ENCODE peak calls at places on chromosomes 13 and 19, in ten cellular contexts. One of them, this sample, is unnamed.

GRCh38 chr13:38147050-38147449 is 202.6 kb upstream of the UFM1 start:
- DNase-seq in NCI-H1930: no peak
- DNase-seq in AG08396: no peak
- DNase-seq in stimulated activated CD8-positive, alpha-beta memory T cell treated with anti-CD3 and anti-CD28 coated beads, Interleukin-7, amount 100 ng/mL, for 1 hour: no peak
- DNase-seq in A172: no peak
- DNase-seq in HFFc6: no peak
- DNase-seq in NCI-H2081: no peak
- DNase-seq in PC-3: no peak
- DNase-seq in EL: peak
- DNase-seq in T1000: no peak
- DNase-seq in this sample: no peak

GRCh38 chr13:69857188-69857821 is 250.3 kb upstream of the ATXN8OS start:
- DNase-seq in NCI-H1930: peak
- DNase-seq in AG08396: no peak
- DNase-seq in stimulated activated CD8-positive, alpha-beta memory T cell treated with anti-CD3 and anti-CD28 coated beads, Interleukin-7, amount 100 ng/mL, for 1 hour: no peak
- DNase-seq in A172: peak
- DNase-seq in HFFc6: peak
- DNase-seq in NCI-H2081: peak
- DNase-seq in PC-3: peak
- DNase-seq in EL: peak
- DNase-seq in T1000: no peak
- DNase-seq in this sample: peak

GRCh38 chr19:10271543-10272086 is 695 bp downstream of the ICAM1 start:
- DNase-seq in NCI-H1930: no peak
- DNase-seq in AG08396: no peak
- DNase-seq in stimulated activated CD8-positive, alpha-beta memory T cell treated with anti-CD3 and anti-CD28 coated beads, Interleukin-7, amount 100 ng/mL, for 1 hour: no peak
- DNase-seq in A172: no peak
- DNase-seq in HFFc6: no peak
- DNase-seq in NCI-H2081: no peak
- DNase-seq in PC-3: no peak
- DNase-seq in EL: peak
- DNase-seq in T1000: no peak
- DNase-seq in this sample: no peak

GRCh38 chr13:27765650-27766049 is 26.6 kb upstream of the GSX1 start:
- DNase-seq in NCI-H1930: no peak
- DNase-seq in AG08396: no peak
- DNase-seq in stimulated activated CD8-positive, alpha-beta memory T cell treated with anti-CD3 and anti-CD28 coated beads, Interleukin-7, amount 100 ng/mL, for 1 hour: no peak
- DNase-seq in A172: no peak
- DNase-seq in HFFc6: no peak
- DNase-seq in NCI-H2081: no peak
- DNase-seq in PC-3: no peak
- DNase-seq in EL: no peak
- DNase-seq in T1000: no peak
- DNase-seq in this sample: no peak

GRCh38 chr19:6429419-6430221 is 3.9 kb downstream of the SLC25A41 start:
- DNase-seq in NCI-H1930: no peak
- DNase-seq in AG08396: no peak
- DNase-seq in stimulated activated CD8-positive, alpha-beta memory T cell treated with anti-CD3 and anti-CD28 coated beads, Interleukin-7, amount 100 ng/mL, for 1 hour: no peak
- DNase-seq in A172: no peak
- DNase-seq in HFFc6: no peak
- DNase-seq in NCI-H2081: no peak
- DNase-seq in PC-3: peak
- DNase-seq in EL: no peak
- DNase-seq in T1000: no peak
- DNase-seq in this sample: no peak

GRCh38 chr13:30061217-30061616 is 210.8 kb upstream of the UBL3 start:
- DNase-seq in NCI-H1930: no peak
- DNase-seq in AG08396: no peak
- DNase-seq in stimulated activated CD8-positive, alpha-beta memory T cell treated with anti-CD3 and anti-CD28 coated beads, Interleukin-7, amount 100 ng/mL, for 1 hour: no peak
- DNase-seq in A172: no peak
- DNase-seq in HFFc6: no peak
- DNase-seq in NCI-H2081: no peak
- DNase-seq in PC-3: no peak
- DNase-seq in EL: peak
- DNase-seq in T1000: peak
- DNase-seq in this sample: no peak

GRCh38 chr19:55210120-55210493 is 806 bp upstream of the PTPRH start:
- DNase-seq in NCI-H1930: no peak
- DNase-seq in AG08396: peak
- DNase-seq in stimulated activated CD8-positive, alpha-beta memory T cell treated with anti-CD3 and anti-CD28 coated beads, Interleukin-7, amount 100 ng/mL, for 1 hour: no peak
- DNase-seq in A172: peak
- DNase-seq in HFFc6: peak
- DNase-seq in NCI-H2081: peak
- DNase-seq in PC-3: peak
- DNase-seq in EL: peak
- DNase-seq in T1000: peak
- DNase-seq in this sample: peak

GRCh38 chr19:40552848-40553247 is 23.8 kb upstream of the SHKBP1 start:
- DNase-seq in NCI-H1930: no peak
- DNase-seq in AG08396: no peak
- DNase-seq in stimulated activated CD8-positive, alpha-beta memory T cell treated with anti-CD3 and anti-CD28 coated beads, Interleukin-7, amount 100 ng/mL, for 1 hour: no peak
- DNase-seq in A172: no peak
- DNase-seq in HFFc6: no peak
- DNase-seq in NCI-H2081: no peak
- DNase-seq in PC-3: no peak
- DNase-seq in EL: no peak
- DNase-seq in T1000: no peak
- DNase-seq in this sample: no peak

GRCh38 chr19:12970070-12970820 is 869 bp downstream of the DAND5 start:
- DNase-seq in NCI-H1930: no peak
- DNase-seq in AG08396: no peak
- DNase-seq in stimulated activated CD8-positive, alpha-beta memory T cell treated with anti-CD3 and anti-CD28 coated beads, Interleukin-7, amount 100 ng/mL, for 1 hour: no peak
- DNase-seq in A172: no peak
- DNase-seq in HFFc6: no peak
- DNase-seq in NCI-H2081: no peak
- DNase-seq in PC-3: no peak
- DNase-seq in EL: no peak
- DNase-seq in T1000: no peak
- DNase-seq in this sample: no peak

GRCh38 chr19:47623921-47624391 is 15.0 kb downstream of the BICRA start:
- DNase-seq in NCI-H1930: no peak
- DNase-seq in AG08396: no peak
- DNase-seq in stimulated activated CD8-positive, alpha-beta memory T cell treated with anti-CD3 and anti-CD28 coated beads, Interleukin-7, amount 100 ng/mL, for 1 hour: no peak
- DNase-seq in A172: no peak
- DNase-seq in HFFc6: no peak
- DNase-seq in NCI-H2081: no peak
- DNase-seq in PC-3: no peak
- DNase-seq in EL: no peak
- DNase-seq in T1000: no peak
- DNase-seq in this sample: no peak

This sample was measured in NCI-H2029.